ENCODE peak calls at places on chromosome 6, in five cellular contexts. S is ureter, Y is left cardiac atrium, O is left ventricle myocardium superior, Q is T-helper 1 cell. M is an unnamed sample.

GRCh38 chr6:166825553-166826145 is 130.7 kb downstream of the RNASET2 start:
- DNase-seq in S (no peak), Y (no peak), O (no peak), Q (no peak), M (no peak)

GRCh38 chr6:145148392-145149175 is 586.7 kb downstream of the EPM2A start:
- DNase-seq in S (peak; percentile 68), Y (no peak), O (no peak), Q (no peak), M (no peak)

GRCh38 chr6:138882369-138883017 is 86.6 kb downstream of the ECT2L start:
- DNase-seq in S (no peak), Y (no peak), O (no peak), Q (no peak), M (no peak)

GRCh38 chr6:15417811-15418210 is 171.9 kb downstream of the JARID2 start:
- DNase-seq in S (no peak), Y (no peak), O (no peak), Q (no peak), M (no peak)

GRCh38 chr6:49145280-49145679 is 317.8 kb downstream of the MMUT start:
- DNase-seq in S (no peak), Y (no peak), O (no peak), Q (no peak), M (no peak)

GRCh38 chr6:26122402-26122792 is 35.2 kb downstream of the HFE start:
- DNase-seq in S (no peak), Y (no peak), O (no peak), Q (no peak), M (no peak)

GRCh38 chr6:18551228-18551627 is 164.1 kb downstream of the RNF144B start:
- DNase-seq in S (no peak), Y (no peak), O (no peak), Q (no peak), M (no peak)

GRCh38 chr6:15065603-15066002 is 180.3 kb upstream of the JARID2 start:
- DNase-seq in S (no peak), Y (no peak), O (no peak), Q (no peak), M (no peak)

GRCh38 chr6:119764927-119765681 is 415.5 kb upstream of the MAN1A1 start:
- DNase-seq in S (no peak), Y (no peak), O (no peak), Q (no peak), M (no peak)